ENCODE peak calls at places on chromosomes 12 and 14, in ten cellular contexts. I is psoas muscle, Y is lung, F is breast epithelium, K is brain microvascular endothelial cell, C is body of pancreas, R is esophagus muscularis mucosa, X is H9, P is stomach, O is sigmoid colon. T is an unnamed sample.

GRCh38 chr12:57479043-57479375 is 657 bp downstream of the ARHGAP9 start:
- DNase-seq in I (no peak), Y (no peak), F (no peak), K (no peak), C (no peak), R (no peak), X (no peak), P (no peak), O (no peak), T (no peak)

GRCh38 chr12:72390146-72390545 is 118.0 kb downstream of the TRHDE start:
- DNase-seq in I (no peak), Y (no peak), F (no peak), K (no peak), C (no peak), R (no peak), X (no peak), P (no peak), O (no peak), T (no peak)

GRCh38 chr14:35535794-35536112 is 1.8 kb downstream of the INSM2 start:
- DNase-seq in I (no peak), Y (no peak), F (no peak), K (no peak), C (no peak), R (no peak), X (no peak), P (no peak), O (no peak), T (no peak)

GRCh38 chr14:58109761-58110160 is 42.3 kb downstream of the ARMH4 start:
- DNase-seq in I (no peak), Y (no peak), F (no peak), K (no peak), C (no peak), R (no peak), X (no peak), P (no peak), O (no peak), T (no peak)

GRCh38 chr14:106070242-106070641 is 543.9 kb downstream of the TMEM121 start:
- DNase-seq in I (no peak), Y (no peak), F (no peak), K (no peak), C (no peak), R (no peak), X (no peak), P (no peak), O (no peak), T (no peak)

GRCh38 chr14:104144911-104145825 is 6.8 kb downstream of the KIF26A start:
- DNase-seq in I (peak), Y (no peak), F (no peak), K (no peak), C (no peak), R (no peak), X (peak), P (no peak), O (peak), T (no peak)

GRCh38 chr12:64903738-64904137 is 79.3 kb downstream of the TBC1D30 start:
- DNase-seq in I (no peak), Y (no peak), F (no peak), K (no peak), C (no peak), R (no peak), X (no peak), P (no peak), O (no peak), T (no peak)

GRCh38 chr14:101082036-101082435 is 178.5 kb upstream of the RTL1 start:
- DNase-seq in I (no peak), Y (peak), F (no peak), K (no peak), C (no peak), R (peak), X (no peak), P (peak), O (no peak), T (no peak)

GRCh38 chr14:25103820-25104219 is 53.9 kb upstream of the STXBP6 start:
- DNase-seq in I (no peak), Y (no peak), F (no peak), K (no peak), C (no peak), R (no peak), X (no peak), P (no peak), O (no peak), T (no peak)

GRCh38 chr14:99718031-99718810 is 34.1 kb downstream of the CYP46A1 start:
- DNase-seq in I (no peak), Y (peak), F (no peak), K (no peak), C (no peak), R (peak), X (peak), P (no peak), O (no peak), T (no peak)

GRCh38 chr12:56683-57346 is 9.8 kb upstream of the IQSEC3 start:
- DNase-seq in I (no peak), Y (no peak), F (no peak), K (no peak), C (no peak), R (no peak), X (peak), P (no peak), O (no peak), T (no peak)

GRCh38 chr14:100616854-100617714 is 29.9 kb upstream of the BEGAIN start:
- DNase-seq in I (no peak), Y (no peak), F (no peak), K (no peak), C (peak), R (no peak), X (no peak), P (no peak), O (peak), T (peak)

GRCh38 chr12:32884962-32885361 is 11.6 kb downstream of the PKP2 start:
- DNase-seq in I (no peak), Y (no peak), F (no peak), K (no peak), C (no peak), R (no peak), X (no peak), P (no peak), O (no peak), T (no peak)

GRCh38 chr12:88339254-88339949 is 197.3 kb downstream of the TMTC3 start:
- DNase-seq in I (no peak), Y (no peak), F (no peak), K (no peak), C (no peak), R (no peak), X (no peak), P (no peak), O (no peak), T (no peak)

GRCh38 chr12:88339966-88340365 is 197.9 kb downstream of the TMTC3 start:
- DNase-seq in I (no peak), Y (no peak), F (no peak), K (no peak), C (no peak), R (no peak), X (no peak), P (no peak), O (no peak), T (no peak)

GRCh38 chr12:88338486-88338885 is 196.4 kb downstream of the TMTC3 start:
- DNase-seq in I (no peak), Y (no peak), F (no peak), K (no peak), C (no peak), R (no peak), X (no peak), P (no peak), O (no peak), T (no peak)

DNA sequence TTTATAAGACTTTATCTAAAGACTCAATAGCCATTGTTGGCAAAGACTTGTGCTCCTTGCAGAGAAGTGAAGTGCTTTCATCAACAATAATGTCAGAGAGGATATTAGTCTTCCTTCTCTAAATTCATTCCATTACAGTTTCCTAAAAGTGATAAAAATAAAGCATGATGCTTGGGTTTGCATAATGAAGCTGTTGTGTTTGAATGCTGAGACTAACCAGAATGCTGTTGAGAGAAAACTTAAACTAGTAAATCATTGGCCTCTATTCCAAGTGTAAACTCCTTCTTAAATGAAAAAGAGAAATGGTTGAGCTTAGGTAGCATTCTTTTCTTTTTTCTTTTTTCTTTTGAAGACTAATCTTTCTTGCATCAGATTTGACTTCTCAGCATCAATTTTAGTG is 200.3 kb downstream of the TMTC3 start:
- DNase-seq in I (no peak), Y (no peak), F (no peak), K (no peak), C (no peak), R (no peak), X (no peak), P (no peak), O (no peak), T (no peak)
- H3K27ac ChIP-seq in I (no peak), Y (no peak), F (no peak), K (no peak), C (no peak), R (no peak), X (no peak), P (no peak), O (peak), T (no peak)

GRCh38 chr12:105705765-105706164 is 375.3 kb downstream of the C12orf75 start:
- DNase-seq in I (peak), Y (no peak), F (no peak), K (peak), C (peak), R (no peak), X (peak), P (peak), O (peak), T (peak)

GRCh38 chr12:105706321-105706972 is 376.0 kb downstream of the C12orf75 start:
- DNase-seq in I (peak), Y (no peak), F (no peak), K (peak), C (no peak), R (no peak), X (peak), P (no peak), O (no peak), T (no peak)

GRCh38 chr12:105706973-105707334 is 376.5 kb downstream of the C12orf75 start:
- DNase-seq in I (no peak), Y (no peak), F (no peak), K (no peak), C (no peak), R (no peak), X (no peak), P (no peak), O (no peak), T (no peak)

GRCh38 chr12:105704788-105705187 is 374.3 kb downstream of the C12orf75 start:
- DNase-seq in I (no peak), Y (no peak), F (no peak), K (no peak), C (no peak), R (no peak), X (no peak), P (no peak), O (no peak), T (no peak)

DNA sequence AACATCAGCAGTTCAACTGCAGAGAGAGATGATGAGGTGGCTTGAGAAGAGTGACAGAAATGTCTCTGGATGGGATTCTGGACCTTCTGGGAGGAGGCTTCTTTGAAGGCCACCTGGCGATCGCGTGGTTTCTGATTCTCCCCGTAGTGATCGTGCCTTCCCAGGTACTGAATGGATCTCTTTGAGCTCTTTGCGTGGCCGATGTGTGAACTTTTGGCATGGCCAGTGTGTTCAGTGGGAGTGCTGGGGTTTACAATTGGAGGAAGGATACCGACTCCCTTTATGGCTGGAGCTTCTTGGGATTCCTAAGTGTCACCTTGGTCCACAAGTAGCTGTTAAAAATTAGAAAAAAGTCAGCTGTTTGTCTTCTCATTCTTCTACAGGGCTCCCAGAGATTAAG is 374.7 kb downstream of the C12orf75 start:
- DNase-seq in I (no peak), Y (no peak), F (no peak), K (no peak), C (no peak), R (no peak), X (no peak), P (no peak), O (no peak), T (no peak)
- H3K27ac ChIP-seq in I (peak), Y (no peak), F (no peak), K (no peak), C (no peak), R (no peak), X (no peak), P (no peak), O (no peak), T (no peak)

GRCh38 chr12:53726946-53727309 is 324 bp downstream of the CALCOCO1 start:
- DNase-seq in I (no peak), Y (no peak), F (no peak), K (no peak), C (peak), R (no peak), X (no peak), P (no peak), O (no peak), T (no peak)

GRCh38 chr12:53725824-53726223 is 1.4 kb downstream of the CALCOCO1 start:
- DNase-seq in I (no peak), Y (no peak), F (no peak), K (no peak), C (no peak), R (no peak), X (no peak), P (peak), O (no peak), T (peak)

GRCh38 chr12:53728206-53728605 is 954 bp upstream of the CALCOCO1 start:
- DNase-seq in I (no peak), Y (no peak), F (no peak), K (no peak), C (no peak), R (no peak), X (no peak), P (no peak), O (no peak), T (no peak)

GRCh38 chr12:53727310-53728041 is at the start of gene CALCOCO1:
- DNase-seq in I (peak), Y (peak), F (peak), K (peak), C (peak), R (peak), X (peak), P (peak), O (peak), T (peak)

DNA sequence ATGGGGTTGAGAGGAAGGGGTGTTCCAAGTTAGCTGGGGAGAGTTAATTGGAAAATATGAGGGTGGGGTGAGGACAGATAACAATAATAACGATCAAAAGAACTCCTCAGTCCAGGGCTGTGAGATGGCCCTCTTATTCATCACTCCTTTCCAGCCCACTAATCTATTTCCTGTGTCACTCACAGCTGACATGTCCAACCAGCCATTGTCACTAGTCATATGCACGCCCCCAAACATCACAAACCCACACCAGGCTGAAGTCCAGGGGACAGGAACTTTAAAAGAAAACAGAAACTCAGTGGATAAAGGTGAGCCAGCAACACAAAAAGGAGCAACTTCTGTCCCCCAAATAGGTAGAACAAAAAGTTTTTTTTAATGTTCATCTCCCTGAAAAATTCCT is 910 bp downstream of the CALCOCO1 start:
- DNase-seq in I (no peak), Y (no peak), F (no peak), K (no peak), C (no peak), R (no peak), X (no peak), P (no peak), O (no peak), T (peak)
- H3K27ac ChIP-seq in I (peak), Y (no peak), F (no peak), K (no peak), C (no peak), R (peak), X (no peak), P (no peak), O (peak), T (no peak)

GRCh38 chr12:69719336-69720316 is 19.0 kb upstream of the RAB3IP start:
- DNase-seq in I (no peak), Y (no peak), F (no peak), K (no peak), C (no peak), R (no peak), X (no peak), P (no peak), O (no peak), T (no peak)

DNA sequence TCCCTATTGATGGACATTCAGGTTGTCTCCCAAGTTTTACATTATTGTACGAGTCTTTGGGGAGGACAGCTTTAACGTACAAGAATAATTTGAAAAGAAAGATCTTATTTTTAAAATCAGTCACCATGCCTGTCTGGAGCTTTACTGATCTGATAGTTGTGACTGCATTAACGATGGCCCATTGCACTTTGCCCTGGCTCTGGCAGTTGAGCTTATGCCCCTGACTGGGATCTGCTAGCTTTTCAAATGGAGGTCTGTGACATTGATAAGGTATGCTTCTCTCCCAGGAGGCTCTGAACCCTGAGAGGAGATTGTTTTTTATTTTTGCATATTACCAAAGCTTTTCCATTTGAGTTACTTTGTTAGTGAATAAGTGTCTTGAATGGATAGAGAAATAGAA is 17.9 kb upstream of the RAB3IP start:
- DNase-seq in I (no peak), Y (no peak), F (no peak), K (no peak), C (no peak), R (no peak), X (no peak), P (no peak), O (no peak), T (peak)
- H3K27ac ChIP-seq in I (no peak), Y (no peak), F (no peak), K (no peak), C (no peak), R (no peak), X (no peak), P (no peak), O (no peak), T (no peak)

GRCh38 chr14:69226178-69226577 is 33.8 kb upstream of the GALNT16 start:
- DNase-seq in I (no peak), Y (no peak), F (no peak), K (no peak), C (no peak), R (no peak), X (no peak), P (no peak), O (no peak), T (no peak)
- H3K27ac ChIP-seq in I (peak), Y (no peak), F (no peak), K (no peak), C (peak), R (no peak), X (no peak), P (peak), O (peak), T (no peak)

DNA sequence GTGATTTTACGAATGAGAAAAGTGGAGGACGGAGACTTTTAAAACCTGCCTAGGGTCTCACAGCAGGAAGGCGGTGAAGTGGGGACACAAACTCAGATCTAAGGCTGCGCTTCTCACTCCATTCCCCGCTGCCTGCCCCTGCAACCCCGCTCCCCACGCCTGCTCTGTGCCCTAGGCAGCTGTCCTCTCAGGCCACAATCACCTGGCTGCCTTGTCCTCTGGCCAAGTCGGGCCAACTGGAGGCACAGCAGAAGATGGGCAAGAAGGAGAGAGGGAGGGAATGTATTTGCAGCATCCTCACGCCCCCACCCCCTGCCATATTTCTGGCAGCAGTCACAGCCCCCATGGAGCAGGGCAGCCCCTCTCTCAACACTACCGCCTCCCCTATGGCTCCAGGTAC is 94.9 kb downstream of the CHGA start:
- DNase-seq in I (no peak), Y (no peak), F (no peak), K (no peak), C (no peak), R (no peak), X (no peak), P (no peak), O (no peak), T (no peak)
- H3K27ac ChIP-seq in I (peak), Y (no peak), F (no peak), K (no peak), C (peak), R (peak), X (no peak), P (peak), O (peak), T (peak)

GRCh38 chr12:102061096-102061555 is 665 bp downstream of the WASHC3 start:
- DNase-seq in I (no peak), Y (no peak), F (no peak), K (no peak), C (no peak), R (no peak), X (no peak), P (no peak), O (no peak), T (no peak)
- H3K27ac ChIP-seq in I (peak), Y (peak), F (peak), K (peak), C (peak), R (peak), X (no peak), P (peak), O (peak), T (peak)

GRCh38 chr14:67942311-67942710 is 122.7 kb downstream of the RAD51B start:
- DNase-seq in I (no peak), Y (no peak), F (no peak), K (no peak), C (no peak), R (no peak), X (no peak), P (no peak), O (no peak), T (no peak)
- H3K27ac ChIP-seq in I (peak), Y (no peak), F (peak), K (no peak), C (peak), R (peak), X (no peak), P (peak), O (peak), T (no peak)

GRCh38 chr14:20612403-20612802 is 21.2 kb upstream of the RNASE12 start:
- DNase-seq in I (no peak), Y (no peak), F (no peak), K (no peak), C (no peak), R (no peak), X (no peak), P (no peak), O (no peak), T (no peak)

GRCh38 chr14:20609215-20610001 is 18.2 kb upstream of the RNASE12 start:
- DNase-seq in I (no peak), Y (peak), F (no peak), K (peak), C (peak), R (peak), X (peak), P (peak), O (peak), T (peak)

GRCh38 chr14:20608383-20609095 is 17.4 kb upstream of the RNASE12 start:
- DNase-seq in I (no peak), Y (no peak), F (no peak), K (no peak), C (no peak), R (no peak), X (no peak), P (no peak), O (no peak), T (no peak)

GRCh38 chr14:20611277-20611676 is 20.1 kb upstream of the RNASE12 start:
- DNase-seq in I (no peak), Y (no peak), F (no peak), K (no peak), C (no peak), R (no peak), X (no peak), P (no peak), O (no peak), T (no peak)

DNA sequence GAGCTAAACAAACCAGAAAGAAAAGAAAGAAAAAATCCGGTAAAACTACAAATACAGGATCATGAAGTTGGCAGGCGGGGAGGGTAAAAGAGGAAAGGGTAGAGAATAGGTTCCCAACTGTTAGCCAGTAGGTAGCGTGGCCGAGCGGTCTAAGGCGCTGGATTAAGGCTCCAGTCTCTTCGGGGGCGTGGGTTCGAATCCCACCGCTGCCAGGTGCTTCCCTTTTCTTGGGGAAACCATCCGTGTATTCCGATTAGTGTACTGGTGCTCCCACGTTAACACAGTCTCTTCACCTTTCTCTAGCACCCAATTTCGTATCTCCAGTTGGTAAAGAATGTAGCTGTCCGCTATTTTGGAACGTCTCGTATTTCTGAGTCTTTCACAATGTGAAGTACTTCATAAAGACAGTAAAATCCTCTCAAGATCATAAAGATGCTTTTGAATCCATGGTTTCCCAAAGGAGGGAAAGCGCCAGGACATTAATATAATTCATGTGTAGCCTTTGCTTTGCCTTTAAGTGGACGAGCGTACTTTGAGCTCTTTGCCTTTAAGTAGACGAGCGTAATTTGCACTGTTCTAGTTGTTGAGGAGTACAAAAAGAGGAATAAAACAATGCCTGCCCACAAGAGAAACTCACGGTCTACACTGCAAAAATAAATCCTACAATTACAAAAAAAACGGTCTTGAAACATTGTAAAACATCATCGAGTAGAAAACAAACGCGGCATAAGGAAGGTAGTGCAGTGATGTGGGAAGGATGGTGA is 19.0 kb upstream of the RNASE12 start:
- DNase-seq in I (peak), Y (peak), F (peak), K (peak), C (peak), R (no peak), X (peak), P (peak), O (peak), T (peak)
- H3K27ac ChIP-seq in I (peak), Y (peak), F (peak), K (no peak), C (peak), R (peak), X (no peak), P (peak), O (peak), T (no peak)

T was measured in small intestine.